ENCODE peak calls at places on chromosome 13, in six cellular contexts. N is Caki2; I is Calu3; L is tibial nerve; S is prostate gland; T is stimulated activated CD8-positive, alpha-beta memory T cell treated with anti-CD3 and anti-CD28 coated beads, Interleukin-4, amount 100 ng/mL, for 24 hours. X is an unnamed sample.

GRCh38 chr13:24196593-24197197 is 36.2 kb downstream of the SPATA13 start:
- DNase-seq in T (no peak), N (no peak), L (no peak), S (no peak), I (no peak), X (no peak)

GRCh38 chr13:43484432-43485225 is 302.1 kb downstream of the ENOX1 start:
- DNase-seq in L (peak), N (no peak), S (no peak), I (no peak), T (no peak), X (no peak)

GRCh38 chr13:67229438-67230242 is 496 bp downstream of the PCDH9 start:
- DNase-seq in N (no peak), S (no peak), T (no peak), L (no peak), I (no peak), X (no peak)

GRCh38 chr13:93769607-93770006 is 543.0 kb downstream of the GPC6 start:
- DNase-seq in S (no peak), L (no peak), I (no peak), T (no peak), N (no peak), X (no peak)

GRCh38 chr13:102680842-102681725 is 13.8 kb downstream of the METTL21C start:
- DNase-seq in S (no peak), T (no peak), N (no peak), L (no peak), I (no peak), X (no peak)

GRCh38 chr13:99296270-99296865 is 10.8 kb downstream of the GPR183 start:
- DNase-seq in I (no peak), L (no peak), T (no peak), S (no peak), N (no peak), X (no peak)

GRCh38 chr13:36000028-36000427 is 131.2 kb downstream of the DCLK1 start:
- DNase-seq in N (no peak), I (no peak), L (no peak), T (no peak), S (no peak), X (no peak)

GRCh38 chr13:101691326-101691725 is 238.9 kb downstream of the ITGBL1 start:
- DNase-seq in T (no peak), L (no peak), I (no peak), S (no peak), N (no peak), X (no peak)

GRCh38 chr13:99884913-99885312 is 86.7 kb downstream of the ZIC5 start:
- DNase-seq in S (no peak), T (no peak), L (no peak), I (no peak), N (no peak), X (no peak)

GRCh38 chr13:37134411-37135041 is 29.1 kb upstream of the CSNK1A1L start:
- DNase-seq in N (no peak), T (no peak), I (no peak), S (no peak), L (no peak), X (no peak)

GRCh38 chr13:79686441-79686840 is 205.5 kb downstream of the NDFIP2 start:
- DNase-seq in L (no peak), S (no peak), I (no peak), N (no peak), T (no peak), X (no peak)

GRCh38 chr13:99122171-99122570 is 78.5 kb upstream of the UBAC2 start:
- DNase-seq in T (no peak), I (no peak), N (no peak), L (no peak), S (no peak), X (no peak)

GRCh38 chr13:22126433-22127021 is 455.7 kb downstream of the FGF9 start:
- DNase-seq in L (no peak), T (no peak), S (no peak), I (no peak), N (no peak), X (no peak)

GRCh38 chr13:54660277-54660676 is 1631.7 kb downstream of the OLFM4 start:
- DNase-seq in T (no peak), I (no peak), S (no peak), N (no peak), L (no peak), X (no peak)

GRCh38 chr13:95924389-95924994 is 128.7 kb downstream of the UGGT2 start:
- DNase-seq in I (no peak), S (no peak), L (no peak), N (peak), T (no peak), X (no peak)

GRCh38 chr13:42076309-42076713 is 27.9 kb downstream of the DGKH start:
- DNase-seq in L (no peak), S (no peak), N (no peak), T (no peak), I (no peak), X (no peak)

GRCh38 chr13:111171629-111172028 is 56.5 kb downstream of the ARHGEF7 start:
- DNase-seq in L (no peak), N (no peak), T (no peak), I (no peak), S (no peak), X (no peak)

GRCh38 chr13:79480954-79481684 is at the start of gene NDFIP2:
- DNase-seq in I (peak), S (peak), L (peak), N (peak), T (peak), X (peak)

GRCh38 chr13:50161052-50161451 is 145.8 kb downstream of the KCNRG start:
- DNase-seq in L (no peak), S (no peak), T (no peak), I (no peak), N (no peak), X (no peak)

GRCh38 chr13:36920612-36921185 is 661 bp upstream of the SMAD9 start:
- DNase-seq in I (no peak), S (no peak), T (no peak), N (no peak), L (no peak), X (no peak)

GRCh38 chr13:72696590-72696989 is 30.8 kb downstream of the MZT1 start:
- DNase-seq in S (no peak), I (no peak), N (no peak), T (no peak), L (no peak), X (no peak)

GRCh38 chr13:30857636-30858035 is 48.4 kb upstream of the MEDAG start:
- DNase-seq in N (no peak), L (no peak), T (no peak), S (no peak), I (no peak), X (no peak)

GRCh38 chr13:41034382-41034781 is 15.3 kb upstream of the ELF1 start:
- DNase-seq in T (no peak), S (no peak), N (no peak), I (no peak), L (no peak), X (no peak)

GRCh38 chr13:87736849-87737400 is 65.8 kb downstream of the SLITRK5 start:
- DNase-seq in L (no peak), I (no peak), N (no peak), S (no peak), T (no peak), X (no peak)

GRCh38 chr13:110109910-110110309 is 197.0 kb downstream of the COL4A1 start:
- DNase-seq in T (no peak), I (no peak), L (no peak), S (no peak), N (peak), X (no peak)

GRCh38 chr13:111095031-111095840 is 19.9 kb upstream of the ARHGEF7 start:
- DNase-seq in I (no peak), S (no peak), N (no peak), T (no peak), L (no peak), X (no peak)

GRCh38 chr13:48163066-48163465 is 68.2 kb upstream of the MED4 start:
- DNase-seq in T (no peak), L (no peak), N (no peak), I (no peak), S (no peak), X (no peak)

GRCh38 chr13:101511766-101512165 is 59.3 kb downstream of the ITGBL1 start:
- DNase-seq in I (no peak), S (no peak), T (no peak), L (no peak), N (no peak), X (no peak)

GRCh38 chr13:48448963-48449614 is 36.2 kb upstream of the LPAR6 start:
- DNase-seq in L (no peak), T (no peak), N (no peak), S (no peak), I (no peak), X (no peak)

GRCh38 chr13:43301341-43301969 is 278.1 kb downstream of the DNAJC15 start:
- DNase-seq in S (no peak), T (no peak), L (no peak), I (no peak), N (no peak), X (no peak)

GRCh38 chr13:29522044-29522685 is 73.3 kb downstream of the SLC7A1 start:
- DNase-seq in S (no peak), N (no peak), L (no peak), T (no peak), I (no peak), X (no peak)